ENCODE peak calls at places on chromosome 1, in five cellular contexts. R, M, E, Q and W are unnamed samples.

GRCh38 chr1:230883964-230884363 is 15.6 kb upstream of the C1orf198 start:
- DNase-seq in R (no peak), M (no peak), E (no peak), Q (no peak), W (no peak)

GRCh38 chr1:103416681-103417318 is 108.7 kb upstream of the RNPC3 start:
- DNase-seq in R (no peak), M (no peak), E (no peak), Q (no peak), W (no peak)

GRCh38 chr1:214280386-214281029 is 451 bp upstream of the SMYD2 start:
- DNase-seq in R (peak), M (no peak), E (no peak), Q (peak), W (peak)

GRCh38 chr1:220113136-220113695 is 19.3 kb downstream of the IARS2 start:
- DNase-seq in R (no peak), M (peak), E (no peak), Q (no peak), W (no peak)

GRCh38 chr1:67052741-67053534 is 1.0 kb downstream of the SLC35D1 start:
- DNase-seq in R (peak), M (peak), E (peak), Q (peak), W (peak)

GRCh38 chr1:20896824-20897223 is 109.7 kb upstream of the HP1BP3 start:
- DNase-seq in R (no peak), M (peak), E (no peak), Q (peak), W (no peak)

GRCh38 chr1:2514863-2515762 is 11.3 kb downstream of the PANK4 start:
- DNase-seq in R (no peak), M (no peak), E (no peak), Q (no peak), W (no peak)

GRCh38 chr1:111052246-111052645 is 87.6 kb downstream of the DRAM2 start:
- DNase-seq in R (no peak), M (no peak), E (no peak), Q (peak), W (no peak)

GRCh38 chr1:67615886-67616285 is 69.1 kb upstream of the GADD45A start:
- DNase-seq in R (no peak), M (no peak), E (no peak), Q (no peak), W (no peak)

GRCh38 chr1:172352435-172352834 is 68.0 kb upstream of the C1orf105 start:
- DNase-seq in R (no peak), M (no peak), E (no peak), Q (peak), W (no peak)

GRCh38 chr1:182217071-182217470 is 155.6 kb upstream of the ZNF648 start:
- DNase-seq in R (no peak), M (no peak), E (no peak), Q (peak), W (no peak)

GRCh38 chr1:84078108-84078823 is 65.8 kb upstream of the PRKACB start:
- DNase-seq in R (peak), M (no peak), E (no peak), Q (no peak), W (peak)

GRCh38 chr1:201791775-201792166 is 37.2 kb upstream of the IPO9 start:
- DNase-seq in R (no peak), M (peak), E (peak), Q (no peak), W (peak)

GRCh38 chr1:38990401-38990745 is 703 bp upstream of the AKIRIN1 start:
- DNase-seq in R (no peak), M (no peak), E (no peak), Q (no peak), W (no peak)

GRCh38 chr1:114152211-114153050 is 1.2 kb downstream of the SYT6 start:
- DNase-seq in R (peak), M (no peak), E (no peak), Q (no peak), W (peak)

GRCh38 chr1:210407207-210407886 is 78.6 kb downstream of the HHAT start:
- DNase-seq in R (no peak), M (peak), E (no peak), Q (peak), W (peak)

GRCh38 chr1:93878501-93878888 is 511 bp downstream of the DNTTIP2 start:
- DNase-seq in R (peak), M (peak), E (no peak), Q (peak), W (peak)

GRCh38 chr1:89953929-89954328 is 41.0 kb upstream of the ZNF326 start:
- DNase-seq in R (no peak), M (no peak), E (no peak), Q (peak), W (no peak)

GRCh38 chr1:20788489-20788795 is 1.3 kb upstream of the HP1BP3 start:
- DNase-seq in R (no peak), M (no peak), E (no peak), Q (no peak), W (no peak)

GRCh38 chr1:88022507-88022906 is 661.6 kb upstream of the PKN2 start:
- DNase-seq in R (no peak), M (no peak), E (no peak), Q (peak), W (no peak)

GRCh38 chr1:229117664-229118300 is 153.1 kb upstream of the RAB4A start:
- DNase-seq in R (peak), M (no peak), E (peak), Q (no peak), W (peak)

GRCh38 chr1:206842851-206843250 is 22.6 kb upstream of the IL20 start:
- DNase-seq in R (no peak), M (no peak), E (no peak), Q (no peak), W (no peak)

GRCh38 chr1:225426395-225427248 is 1.2 kb downstream of the LBR start:
- DNase-seq in R (no peak), M (no peak), E (no peak), Q (no peak), W (no peak)

GRCh38 chr1:71593523-71593922 is 512.7 kb upstream of the ZRANB2 start:
- DNase-seq in R (no peak), M (no peak), E (no peak), Q (no peak), W (no peak)

GRCh38 chr1:24641646-24642151 is 1.4 kb upstream of the SRRM1 start:
- DNase-seq in R (peak), M (no peak), E (no peak), Q (no peak), W (peak)

GRCh38 chr1:232891656-232892317 is 58.6 kb upstream of the NTPCR start:
- DNase-seq in R (no peak), M (no peak), E (no peak), Q (no peak), W (no peak)

GRCh38 chr1:161986328-161986727 is 37.3 kb downstream of the OLFML2B start:
- DNase-seq in R (no peak), M (no peak), E (no peak), Q (no peak), W (no peak)

GRCh38 chr1:226019550-226019949 is 20.4 kb upstream of the SDE2 start:
- DNase-seq in R (no peak), M (no peak), E (no peak), Q (no peak), W (no peak)

GRCh38 chr1:100671604-100672003 is 47.9 kb upstream of the VCAM1 start:
- DNase-seq in R (no peak), M (no peak), E (no peak), Q (no peak), W (no peak)

GRCh38 chr1:208682664-208683013 is 438.5 kb upstream of the PLXNA2 start:
- DNase-seq in R (no peak), M (no peak), E (no peak), Q (no peak), W (no peak)

DNA sequence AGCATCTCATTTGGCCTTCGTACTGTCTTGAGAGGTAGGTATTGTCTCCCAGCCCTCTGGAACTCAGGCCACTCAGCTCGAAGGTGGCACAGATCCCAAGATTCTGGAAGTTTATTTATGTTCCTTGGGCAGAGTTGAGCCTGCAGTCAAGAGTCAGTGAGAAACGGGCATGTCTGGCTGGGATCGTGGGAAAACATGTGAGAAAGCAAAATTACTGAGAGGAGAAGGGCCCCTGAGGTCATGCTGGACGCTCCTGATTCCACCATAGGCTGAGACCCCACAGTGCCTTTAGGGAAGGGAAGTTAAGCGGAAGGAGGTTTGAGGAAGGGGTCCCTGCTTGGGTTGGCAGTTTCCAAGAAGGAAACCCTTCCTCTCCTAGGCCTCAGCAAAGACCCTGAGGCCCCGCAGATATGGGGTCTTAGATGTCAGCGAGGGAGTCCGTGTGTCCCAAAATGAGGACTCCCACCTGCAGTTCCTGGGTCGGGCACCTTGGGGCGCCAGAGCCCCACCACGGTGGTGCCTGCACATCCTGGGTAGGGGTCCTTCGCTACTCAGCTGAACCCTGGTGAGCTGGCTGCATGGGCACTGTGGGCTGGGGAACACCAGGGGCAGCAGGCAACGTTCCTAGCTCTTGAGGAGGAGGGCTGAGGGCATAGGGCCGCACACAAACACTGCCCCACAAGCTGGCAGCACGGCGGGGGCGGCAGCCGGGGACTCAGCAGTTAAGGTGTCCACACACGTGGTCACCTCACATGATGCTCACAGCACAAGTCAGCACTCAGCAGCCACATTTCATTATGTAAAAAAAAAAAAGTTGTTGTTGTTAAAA is 12.3 kb upstream of the SEMA4A start:
- DNase-seq in R (no peak), M (no peak), E (no peak), Q (no peak), W (no peak)
- H3K27ac ChIP-seq in R (no peak), M (no peak), E (peak), Q (no peak), W (no peak)

GRCh38 chr1:56972971-56973370 is 7.2 kb upstream of the C8B start:
- DNase-seq in R (no peak), M (no peak), E (no peak), Q (no peak), W (no peak)
- H3K27ac ChIP-seq in R (no peak), M (no peak), E (no peak), Q (no peak), W (no peak)

GRCh38 chr1:32247983-32248889 is 1.2 kb downstream of the FAM167B start:
- DNase-seq in R (peak), M (peak), E (peak), Q (no peak), W (peak)
- H3K27ac ChIP-seq in R (peak), M (no peak), E (no peak), Q (no peak), W (no peak)

GRCh38 chr1:59684698-59685097 is 130.1 kb upstream of the HOOK1 start:
- DNase-seq in R (no peak), M (no peak), E (no peak), Q (no peak), W (no peak)

GRCh38 chr1:59680044-59680443 is 134.7 kb upstream of the HOOK1 start:
- DNase-seq in R (no peak), M (no peak), E (no peak), Q (no peak), W (no peak)

GRCh38 chr1:59685666-59686065 is 129.1 kb upstream of the HOOK1 start:
- DNase-seq in R (no peak), M (no peak), E (no peak), Q (no peak), W (no peak)

GRCh38 chr1:59685101-59685500 is 129.6 kb upstream of the HOOK1 start:
- DNase-seq in R (no peak), M (no peak), E (no peak), Q (no peak), W (no peak)

DNA sequence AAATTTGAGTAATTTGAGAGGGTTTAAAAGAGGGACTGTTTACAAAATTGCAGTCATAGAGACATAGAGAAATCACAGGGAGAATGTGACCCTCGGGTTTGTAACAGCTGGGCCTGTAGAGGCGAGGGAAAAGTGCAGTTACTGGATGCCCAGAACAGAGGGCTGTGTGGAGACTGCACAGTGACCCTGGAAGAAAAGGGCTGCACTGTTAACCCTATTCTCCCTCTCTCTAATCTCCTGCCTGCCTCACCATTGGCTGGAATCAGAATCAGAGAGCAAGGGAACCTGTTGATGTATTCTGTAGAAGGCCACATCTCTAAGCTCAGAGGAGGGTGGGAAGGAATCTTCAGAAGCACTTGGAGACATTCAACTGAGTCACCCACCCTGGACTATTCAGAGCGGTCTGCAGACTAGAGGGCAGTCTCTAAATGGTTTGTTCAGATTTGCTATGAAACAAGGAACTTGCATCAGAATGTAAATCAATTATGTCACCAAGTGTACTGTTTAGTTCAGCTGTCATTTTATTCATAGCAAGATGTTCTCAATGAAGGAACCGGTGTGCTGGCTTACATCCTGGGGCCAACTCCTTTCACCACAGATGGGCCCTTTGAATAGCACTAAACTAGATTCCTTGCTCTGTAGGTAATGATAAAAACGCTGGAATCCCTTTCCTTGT is 132.2 kb upstream of the HOOK1 start:
- DNase-seq in R (no peak), M (peak), E (no peak), Q (no peak), W (no peak)
- H3K27ac ChIP-seq in R (no peak), M (no peak), E (no peak), Q (no peak), W (no peak)

GRCh38 chr1:189158155-189158554 is 1319.5 kb downstream of the BRINP3 start:
- DNase-seq in R (no peak), M (no peak), E (no peak), Q (no peak), W (no peak)
- H3K27ac ChIP-seq in R (no peak), M (no peak), E (no peak), Q (no peak), W (no peak)